ENCODE peak calls at places on chromosome 2, in seven cellular contexts. One of them, this sample, is unnamed.

GRCh38 chr2:153059338-153060052 is 341.1 kb downstream of the ARL6IP6 start:
- DNase-seq in tibial artery: no peak
- DNase-seq in choroid plexus epithelial cell: peak
- DNase-seq in GM12864: no peak
- DNase-seq in fibroblast of pulmonary artery: peak
- DNase-seq in GM20000: no peak
- DNase-seq in brain microvascular endothelial cell: no peak
- DNase-seq in this sample: no peak

GRCh38 chr2:233248999-233249398 is 2.5 kb upstream of the ATG16L1 start:
- DNase-seq in GM12864: no peak
- DNase-seq in choroid plexus epithelial cell: no peak
- DNase-seq in fibroblast of pulmonary artery: no peak
- DNase-seq in brain microvascular endothelial cell: no peak
- DNase-seq in tibial artery: no peak
- DNase-seq in GM20000: no peak
- DNase-seq in this sample: no peak

GRCh38 chr2:290090-290722 is 2.3 kb upstream of the ALKAL2 start:
- DNase-seq in choroid plexus epithelial cell: peak
- DNase-seq in fibroblast of pulmonary artery: peak
- DNase-seq in brain microvascular endothelial cell: peak
- DNase-seq in GM20000: peak
- DNase-seq in GM12864: no peak
- DNase-seq in tibial artery: peak
- DNase-seq in this sample: peak

GRCh38 chr2:168635065-168635577 is 167.3 kb upstream of the NOSTRIN start:
- DNase-seq in brain microvascular endothelial cell: no peak
- DNase-seq in fibroblast of pulmonary artery: peak
- DNase-seq in GM20000: no peak
- DNase-seq in choroid plexus epithelial cell: peak
- DNase-seq in tibial artery: peak
- DNase-seq in GM12864: no peak
- DNase-seq in this sample: no peak

GRCh38 chr2:27322301-27322765 is 564 bp downstream of the MPV17 start:
- DNase-seq in GM12864: no peak
- DNase-seq in GM20000: no peak
- DNase-seq in tibial artery: no peak
- DNase-seq in fibroblast of pulmonary artery: no peak
- DNase-seq in brain microvascular endothelial cell: no peak
- DNase-seq in choroid plexus epithelial cell: peak
- DNase-seq in this sample: no peak

GRCh38 chr2:165818920-165819319 is 24.9 kb upstream of the GALNT3 start:
- DNase-seq in tibial artery: no peak
- DNase-seq in GM12864: no peak
- DNase-seq in GM20000: no peak
- DNase-seq in fibroblast of pulmonary artery: no peak
- DNase-seq in choroid plexus epithelial cell: no peak
- DNase-seq in brain microvascular endothelial cell: no peak
- DNase-seq in this sample: no peak

GRCh38 chr2:190637903-190638618 is 10.8 kb upstream of the NAB1 start:
- DNase-seq in GM12864: no peak
- DNase-seq in GM20000: no peak
- DNase-seq in brain microvascular endothelial cell: peak
- DNase-seq in choroid plexus epithelial cell: peak
- DNase-seq in tibial artery: peak
- DNase-seq in fibroblast of pulmonary artery: peak
- DNase-seq in this sample: no peak

GRCh38 chr2:230411484-230412368 is 4.3 kb upstream of the SP100 start:
- DNase-seq in GM20000: peak
- DNase-seq in tibial artery: peak
- DNase-seq in choroid plexus epithelial cell: peak
- DNase-seq in fibroblast of pulmonary artery: peak
- DNase-seq in GM12864: peak
- DNase-seq in brain microvascular endothelial cell: peak
- DNase-seq in this sample: peak

DNA sequence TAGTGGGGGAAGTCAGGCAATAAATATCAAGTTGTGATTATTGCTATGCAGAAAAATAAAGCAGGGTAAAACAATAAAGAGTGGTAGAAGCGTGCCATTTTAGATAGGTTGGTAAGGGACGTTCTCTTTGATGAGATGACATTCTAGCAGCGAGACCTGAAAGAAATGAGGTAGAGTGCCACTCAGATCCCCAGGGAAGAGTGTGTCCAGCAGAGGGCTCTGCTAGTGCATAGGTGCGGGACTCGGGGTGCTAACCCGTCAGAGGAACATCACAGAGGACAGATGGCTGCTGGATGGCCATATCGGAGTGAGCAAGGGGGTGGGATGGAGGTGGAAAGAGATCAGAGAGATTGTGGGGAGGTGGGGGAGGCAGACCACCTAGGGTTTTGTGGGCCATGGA is 16.3 kb upstream of the GTF2A1L start:
- DNase-seq in tibial artery: no peak
- DNase-seq in fibroblast of pulmonary artery: peak
- DNase-seq in GM20000: no peak
- DNase-seq in brain microvascular endothelial cell: peak
- DNase-seq in choroid plexus epithelial cell: peak
- DNase-seq in GM12864: no peak
- DNase-seq in this sample: no peak
- TF ChIP-seq CTCF in tibial artery: no peak
- TF ChIP-seq CTCF in fibroblast of pulmonary artery: peak
- TF ChIP-seq CTCF in GM20000: peak
- TF ChIP-seq CTCF in brain microvascular endothelial cell: peak
- TF ChIP-seq CTCF in choroid plexus epithelial cell: peak
- TF ChIP-seq CTCF in GM12864: peak
- TF ChIP-seq CTCF in this sample: peak

GRCh38 chr2:222942556-222942955 is 81.7 kb downstream of the ACSL3 start:
- DNase-seq in GM12864: no peak
- DNase-seq in tibial artery: no peak
- DNase-seq in fibroblast of pulmonary artery: no peak
- DNase-seq in brain microvascular endothelial cell: no peak
- DNase-seq in GM20000: no peak
- DNase-seq in choroid plexus epithelial cell: no peak
- DNase-seq in this sample: no peak
- TF ChIP-seq CTCF in GM12864: no peak
- TF ChIP-seq CTCF in tibial artery: no peak
- TF ChIP-seq CTCF in fibroblast of pulmonary artery: no peak
- TF ChIP-seq CTCF in brain microvascular endothelial cell: no peak
- TF ChIP-seq CTCF in GM20000: no peak
- TF ChIP-seq CTCF in choroid plexus epithelial cell: no peak
- TF ChIP-seq CTCF in this sample: no peak

DNA sequence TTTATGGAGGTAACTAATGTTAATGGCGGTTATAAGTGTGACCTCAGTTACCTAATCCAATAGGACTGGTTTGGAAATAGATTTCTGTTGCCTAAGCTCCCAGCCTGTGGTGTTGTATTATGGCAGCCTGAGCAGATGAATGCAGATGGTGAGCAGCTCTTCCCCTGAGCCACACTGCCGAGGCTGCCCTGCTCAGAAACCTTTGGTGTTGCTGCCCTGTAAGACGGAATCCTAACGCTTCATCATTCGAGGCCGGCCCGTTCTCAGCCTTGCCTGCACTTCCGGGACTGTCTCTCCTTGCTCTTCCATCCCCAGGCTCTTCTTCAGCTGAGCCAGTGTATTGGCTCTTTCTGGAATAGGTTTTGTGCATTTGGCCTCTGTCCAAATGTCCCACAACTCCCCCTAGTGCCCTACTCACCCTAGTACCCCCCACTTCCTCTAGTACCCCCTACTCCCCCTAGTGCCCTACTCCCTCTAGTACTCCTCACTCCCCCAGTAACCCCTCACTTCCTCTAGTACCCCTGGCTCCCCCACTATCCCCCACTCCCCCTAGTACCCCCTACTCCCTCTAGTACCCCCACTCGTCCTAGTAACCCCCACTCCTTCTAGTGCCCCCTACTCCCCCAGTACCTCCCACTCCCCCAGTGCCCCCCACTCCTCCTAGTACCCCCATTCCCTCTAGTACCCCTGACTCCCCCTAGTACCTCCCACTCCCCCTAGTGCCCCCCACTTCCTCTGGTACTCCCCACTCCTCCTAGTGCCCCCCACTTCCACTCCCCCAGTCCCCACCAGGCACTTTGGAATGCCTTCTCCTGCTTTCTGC is 106.0 kb upstream of the TAF1B start:
- DNase-seq in tibial artery: no peak
- DNase-seq in GM12864: no peak
- DNase-seq in brain microvascular endothelial cell: no peak
- DNase-seq in choroid plexus epithelial cell: peak
- DNase-seq in GM20000: peak
- DNase-seq in fibroblast of pulmonary artery: peak
- DNase-seq in this sample: peak
- TF ChIP-seq CTCF in tibial artery: no peak
- TF ChIP-seq CTCF in GM12864: peak
- TF ChIP-seq CTCF in brain microvascular endothelial cell: peak
- TF ChIP-seq CTCF in choroid plexus epithelial cell: peak
- TF ChIP-seq CTCF in GM20000: peak
- TF ChIP-seq CTCF in fibroblast of pulmonary artery: peak
- TF ChIP-seq CTCF in this sample: peak

GRCh38 chr2:52264488-52264887 is 1232.6 kb upstream of the NRXN1 start:
- DNase-seq in GM20000: no peak
- DNase-seq in choroid plexus epithelial cell: no peak
- DNase-seq in brain microvascular endothelial cell: no peak
- DNase-seq in tibial artery: no peak
- DNase-seq in fibroblast of pulmonary artery: no peak
- DNase-seq in GM12864: no peak
- DNase-seq in this sample: no peak
- TF ChIP-seq CTCF in GM20000: no peak
- TF ChIP-seq CTCF in choroid plexus epithelial cell: no peak
- TF ChIP-seq CTCF in brain microvascular endothelial cell: no peak
- TF ChIP-seq CTCF in tibial artery: no peak
- TF ChIP-seq CTCF in fibroblast of pulmonary artery: no peak
- TF ChIP-seq CTCF in GM12864: no peak
- TF ChIP-seq CTCF in this sample: no peak

GRCh38 chr2:46162329-46162870 is 134.8 kb upstream of the EPAS1 start:
- DNase-seq in GM12864: no peak
- DNase-seq in GM20000: no peak
- DNase-seq in tibial artery: no peak
- DNase-seq in brain microvascular endothelial cell: no peak
- DNase-seq in choroid plexus epithelial cell: peak
- DNase-seq in fibroblast of pulmonary artery: peak
- DNase-seq in this sample: no peak
- TF ChIP-seq CTCF in GM12864: no peak
- TF ChIP-seq CTCF in GM20000: no peak
- TF ChIP-seq CTCF in tibial artery: no peak
- TF ChIP-seq CTCF in brain microvascular endothelial cell: no peak
- TF ChIP-seq CTCF in choroid plexus epithelial cell: no peak
- TF ChIP-seq CTCF in fibroblast of pulmonary artery: no peak
- TF ChIP-seq CTCF in this sample: no peak

GRCh38 chr2:47040662-47041061 is 114.4 kb downstream of the STPG4 start:
- DNase-seq in brain microvascular endothelial cell: no peak
- DNase-seq in tibial artery: no peak
- DNase-seq in fibroblast of pulmonary artery: no peak
- DNase-seq in GM12864: no peak
- DNase-seq in GM20000: no peak
- DNase-seq in choroid plexus epithelial cell: no peak
- DNase-seq in this sample: no peak

GRCh38 chr2:47043891-47044239 is 111.2 kb downstream of the STPG4 start:
- DNase-seq in GM20000: no peak
- DNase-seq in brain microvascular endothelial cell: no peak
- DNase-seq in tibial artery: no peak
- DNase-seq in GM12864: no peak
- DNase-seq in fibroblast of pulmonary artery: no peak
- DNase-seq in choroid plexus epithelial cell: no peak
- DNase-seq in this sample: no peak

GRCh38 chr2:47041891-47042684 is 113.0 kb downstream of the STPG4 start:
- DNase-seq in fibroblast of pulmonary artery: no peak
- DNase-seq in GM20000: no peak
- DNase-seq in brain microvascular endothelial cell: peak
- DNase-seq in GM12864: no peak
- DNase-seq in tibial artery: no peak
- DNase-seq in choroid plexus epithelial cell: no peak
- DNase-seq in this sample: no peak

GRCh38 chr2:47041065-47041464 is 114.0 kb downstream of the STPG4 start:
- DNase-seq in choroid plexus epithelial cell: peak
- DNase-seq in fibroblast of pulmonary artery: no peak
- DNase-seq in GM20000: no peak
- DNase-seq in GM12864: no peak
- DNase-seq in tibial artery: no peak
- DNase-seq in brain microvascular endothelial cell: no peak
- DNase-seq in this sample: no peak

GRCh38 chr2:47043142-47043890 is 111.8 kb downstream of the STPG4 start:
- DNase-seq in tibial artery: peak
- DNase-seq in fibroblast of pulmonary artery: peak
- DNase-seq in GM12864: no peak
- DNase-seq in choroid plexus epithelial cell: peak
- DNase-seq in GM20000: no peak
- DNase-seq in brain microvascular endothelial cell: peak
- DNase-seq in this sample: no peak
- TF ChIP-seq CTCF in tibial artery: no peak
- TF ChIP-seq CTCF in fibroblast of pulmonary artery: no peak
- TF ChIP-seq CTCF in GM12864: no peak
- TF ChIP-seq CTCF in choroid plexus epithelial cell: peak
- TF ChIP-seq CTCF in GM20000: no peak
- TF ChIP-seq CTCF in brain microvascular endothelial cell: no peak
- TF ChIP-seq CTCF in this sample: no peak

GRCh38 chr2:238774980-238775509 is 72.8 kb upstream of the TWIST2 start:
- DNase-seq in GM12864: no peak
- DNase-seq in GM20000: no peak
- DNase-seq in tibial artery: no peak
- DNase-seq in brain microvascular endothelial cell: no peak
- DNase-seq in fibroblast of pulmonary artery: no peak
- DNase-seq in choroid plexus epithelial cell: no peak
- DNase-seq in this sample: no peak
- TF ChIP-seq CTCF in GM12864: no peak
- TF ChIP-seq CTCF in GM20000: no peak
- TF ChIP-seq CTCF in tibial artery: no peak
- TF ChIP-seq CTCF in brain microvascular endothelial cell: no peak
- TF ChIP-seq CTCF in fibroblast of pulmonary artery: no peak
- TF ChIP-seq CTCF in choroid plexus epithelial cell: no peak
- TF ChIP-seq CTCF in this sample: no peak

GRCh38 chr2:202072226-202072625 is 829 bp upstream of the KIAA2012 start:
- DNase-seq in fibroblast of pulmonary artery: no peak
- DNase-seq in GM20000: no peak
- DNase-seq in GM12864: no peak
- DNase-seq in tibial artery: no peak
- DNase-seq in choroid plexus epithelial cell: peak
- DNase-seq in brain microvascular endothelial cell: no peak
- DNase-seq in this sample: no peak
- TF ChIP-seq CTCF in fibroblast of pulmonary artery: peak
- TF ChIP-seq CTCF in GM20000: no peak
- TF ChIP-seq CTCF in GM12864: peak
- TF ChIP-seq CTCF in tibial artery: no peak
- TF ChIP-seq CTCF in choroid plexus epithelial cell: peak
- TF ChIP-seq CTCF in brain microvascular endothelial cell: peak
- TF ChIP-seq CTCF in this sample: peak

GRCh38 chr2:148007219-148007900 is 13.2 kb downstream of the ORC4 start:
- DNase-seq in GM12864: no peak
- DNase-seq in GM20000: no peak
- DNase-seq in choroid plexus epithelial cell: no peak
- DNase-seq in tibial artery: no peak
- DNase-seq in fibroblast of pulmonary artery: no peak
- DNase-seq in brain microvascular endothelial cell: no peak
- DNase-seq in this sample: no peak
- TF ChIP-seq CTCF in GM12864: no peak
- TF ChIP-seq CTCF in GM20000: no peak
- TF ChIP-seq CTCF in choroid plexus epithelial cell: no peak
- TF ChIP-seq CTCF in tibial artery: no peak
- TF ChIP-seq CTCF in fibroblast of pulmonary artery: no peak
- TF ChIP-seq CTCF in brain microvascular endothelial cell: no peak
- TF ChIP-seq CTCF in this sample: no peak

This sample was measured in GM13977.